ENCODE peak calls at places on chromosomes 1 and 21, in ten cellular contexts. One of them, this sample, is unnamed.

GRCh38 chr1:245654460-245655050 is 499.8 kb downstream of the KIF26B start:
- DNase-seq in SW480: no peak
- DNase-seq in NCI-H1694 treated with DMSO at 0.1 percent for 48 hours: no peak
- DNase-seq in stimulated activated CD8-positive, alpha-beta memory T cell treated with anti-CD3 and anti-CD28 coated beads, Interleukin-15, amount 100 ng/mL, for 24 hours: no peak
- DNase-seq in T follicular helper cell: no peak
- DNase-seq in prostate gland: no peak
- DNase-seq in stimulated activated CD4-positive, alpha-beta T cell treated with anti-CD3 and anti-CD28 coated beads, Interleukin-4, amount 100 ng/mL, for 48 hours: no peak
- DNase-seq in cardiac muscle cell: peak; percentile 13
- DNase-seq in pulmonary artery endothelial cell: no peak
- DNase-seq in lower leg skin: no peak
- DNase-seq in this sample: no peak

GRCh38 chr1:67530071-67530470 is 99.9 kb upstream of the SERBP1 start:
- DNase-seq in SW480: no peak
- DNase-seq in NCI-H1694 treated with DMSO at 0.1 percent for 48 hours: no peak
- DNase-seq in stimulated activated CD8-positive, alpha-beta memory T cell treated with anti-CD3 and anti-CD28 coated beads, Interleukin-15, amount 100 ng/mL, for 24 hours: no peak
- DNase-seq in T follicular helper cell: no peak
- DNase-seq in prostate gland: no peak
- DNase-seq in stimulated activated CD4-positive, alpha-beta T cell treated with anti-CD3 and anti-CD28 coated beads, Interleukin-4, amount 100 ng/mL, for 48 hours: no peak
- DNase-seq in cardiac muscle cell: no peak
- DNase-seq in pulmonary artery endothelial cell: no peak
- DNase-seq in lower leg skin: no peak
- DNase-seq in this sample: no peak

GRCh38 chr1:198122693-198123092 is 34.1 kb upstream of the NEK7 start:
- DNase-seq in SW480: no peak
- DNase-seq in NCI-H1694 treated with DMSO at 0.1 percent for 48 hours: no peak
- DNase-seq in stimulated activated CD8-positive, alpha-beta memory T cell treated with anti-CD3 and anti-CD28 coated beads, Interleukin-15, amount 100 ng/mL, for 24 hours: no peak
- DNase-seq in T follicular helper cell: no peak
- DNase-seq in prostate gland: no peak
- DNase-seq in stimulated activated CD4-positive, alpha-beta T cell treated with anti-CD3 and anti-CD28 coated beads, Interleukin-4, amount 100 ng/mL, for 48 hours: no peak
- DNase-seq in cardiac muscle cell: peak; percentile 43
- DNase-seq in pulmonary artery endothelial cell: no peak
- DNase-seq in lower leg skin: no peak
- DNase-seq in this sample: no peak

GRCh38 chr1:58780586-58781452 is 3.0 kb downstream of the JUN start:
- DNase-seq in SW480: peak; percentile 48
- DNase-seq in NCI-H1694 treated with DMSO at 0.1 percent for 48 hours: no peak
- DNase-seq in stimulated activated CD8-positive, alpha-beta memory T cell treated with anti-CD3 and anti-CD28 coated beads, Interleukin-15, amount 100 ng/mL, for 24 hours: no peak
- DNase-seq in T follicular helper cell: peak; percentile 27
- DNase-seq in prostate gland: peak; percentile 36
- DNase-seq in stimulated activated CD4-positive, alpha-beta T cell treated with anti-CD3 and anti-CD28 coated beads, Interleukin-4, amount 100 ng/mL, for 48 hours: no peak
- DNase-seq in cardiac muscle cell: peak; percentile 45
- DNase-seq in pulmonary artery endothelial cell: no peak
- DNase-seq in lower leg skin: no peak
- DNase-seq in this sample: no peak

GRCh38 chr1:173531069-173531693 is 54.0 kb downstream of the PRDX6 start:
- DNase-seq in SW480: no peak
- DNase-seq in NCI-H1694 treated with DMSO at 0.1 percent for 48 hours: no peak
- DNase-seq in stimulated activated CD8-positive, alpha-beta memory T cell treated with anti-CD3 and anti-CD28 coated beads, Interleukin-15, amount 100 ng/mL, for 24 hours: no peak
- DNase-seq in T follicular helper cell: no peak
- DNase-seq in prostate gland: no peak
- DNase-seq in stimulated activated CD4-positive, alpha-beta T cell treated with anti-CD3 and anti-CD28 coated beads, Interleukin-4, amount 100 ng/mL, for 48 hours: no peak
- DNase-seq in cardiac muscle cell: no peak
- DNase-seq in pulmonary artery endothelial cell: no peak
- DNase-seq in lower leg skin: no peak
- DNase-seq in this sample: no peak

GRCh38 chr1:165068716-165069115 is 287.8 kb downstream of the LMX1A start:
- DNase-seq in SW480: no peak
- DNase-seq in NCI-H1694 treated with DMSO at 0.1 percent for 48 hours: peak; percentile 22
- DNase-seq in stimulated activated CD8-positive, alpha-beta memory T cell treated with anti-CD3 and anti-CD28 coated beads, Interleukin-15, amount 100 ng/mL, for 24 hours: no peak
- DNase-seq in T follicular helper cell: no peak
- DNase-seq in prostate gland: no peak
- DNase-seq in stimulated activated CD4-positive, alpha-beta T cell treated with anti-CD3 and anti-CD28 coated beads, Interleukin-4, amount 100 ng/mL, for 48 hours: no peak
- DNase-seq in cardiac muscle cell: no peak
- DNase-seq in pulmonary artery endothelial cell: no peak
- DNase-seq in lower leg skin: no peak
- DNase-seq in this sample: no peak

GRCh38 chr1:157363660-157364140 is 188.6 kb downstream of the FCRL5 start:
- DNase-seq in SW480: peak; percentile 23
- DNase-seq in NCI-H1694 treated with DMSO at 0.1 percent for 48 hours: no peak
- DNase-seq in stimulated activated CD8-positive, alpha-beta memory T cell treated with anti-CD3 and anti-CD28 coated beads, Interleukin-15, amount 100 ng/mL, for 24 hours: no peak
- DNase-seq in T follicular helper cell: no peak
- DNase-seq in prostate gland: no peak
- DNase-seq in stimulated activated CD4-positive, alpha-beta T cell treated with anti-CD3 and anti-CD28 coated beads, Interleukin-4, amount 100 ng/mL, for 48 hours: no peak
- DNase-seq in cardiac muscle cell: peak; percentile 50
- DNase-seq in pulmonary artery endothelial cell: peak; percentile 15
- DNase-seq in lower leg skin: no peak
- DNase-seq in this sample: no peak

GRCh38 chr1:93601686-93602085 is 80.0 kb downstream of the BCAR3 start:
- DNase-seq in SW480: no peak
- DNase-seq in NCI-H1694 treated with DMSO at 0.1 percent for 48 hours: no peak
- DNase-seq in stimulated activated CD8-positive, alpha-beta memory T cell treated with anti-CD3 and anti-CD28 coated beads, Interleukin-15, amount 100 ng/mL, for 24 hours: no peak
- DNase-seq in T follicular helper cell: no peak
- DNase-seq in prostate gland: no peak
- DNase-seq in stimulated activated CD4-positive, alpha-beta T cell treated with anti-CD3 and anti-CD28 coated beads, Interleukin-4, amount 100 ng/mL, for 48 hours: no peak
- DNase-seq in cardiac muscle cell: no peak
- DNase-seq in pulmonary artery endothelial cell: no peak
- DNase-seq in lower leg skin: no peak
- DNase-seq in this sample: no peak

GRCh38 chr1:190754769-190755168 is 277.1 kb upstream of the BRINP3 start:
- DNase-seq in SW480: peak; percentile 0
- DNase-seq in NCI-H1694 treated with DMSO at 0.1 percent for 48 hours: peak; percentile 38
- DNase-seq in stimulated activated CD8-positive, alpha-beta memory T cell treated with anti-CD3 and anti-CD28 coated beads, Interleukin-15, amount 100 ng/mL, for 24 hours: no peak
- DNase-seq in T follicular helper cell: no peak
- DNase-seq in prostate gland: no peak
- DNase-seq in stimulated activated CD4-positive, alpha-beta T cell treated with anti-CD3 and anti-CD28 coated beads, Interleukin-4, amount 100 ng/mL, for 48 hours: no peak
- DNase-seq in cardiac muscle cell: peak; percentile 75
- DNase-seq in pulmonary artery endothelial cell: no peak
- DNase-seq in lower leg skin: no peak
- DNase-seq in this sample: no peak

GRCh38 chr1:162498442-162498785 is 796 bp downstream of the UHMK1 start:
- DNase-seq in SW480: no peak
- DNase-seq in NCI-H1694 treated with DMSO at 0.1 percent for 48 hours: no peak
- DNase-seq in stimulated activated CD8-positive, alpha-beta memory T cell treated with anti-CD3 and anti-CD28 coated beads, Interleukin-15, amount 100 ng/mL, for 24 hours: no peak
- DNase-seq in T follicular helper cell: no peak
- DNase-seq in prostate gland: no peak
- DNase-seq in stimulated activated CD4-positive, alpha-beta T cell treated with anti-CD3 and anti-CD28 coated beads, Interleukin-4, amount 100 ng/mL, for 48 hours: no peak
- DNase-seq in cardiac muscle cell: no peak
- DNase-seq in pulmonary artery endothelial cell: no peak
- DNase-seq in lower leg skin: no peak
- DNase-seq in this sample: no peak

GRCh38 chr1:25700124-25700523 is 83.5 kb downstream of the MAN1C1 start:
- DNase-seq in SW480: no peak
- DNase-seq in NCI-H1694 treated with DMSO at 0.1 percent for 48 hours: no peak
- DNase-seq in stimulated activated CD8-positive, alpha-beta memory T cell treated with anti-CD3 and anti-CD28 coated beads, Interleukin-15, amount 100 ng/mL, for 24 hours: no peak
- DNase-seq in T follicular helper cell: no peak
- DNase-seq in prostate gland: no peak
- DNase-seq in stimulated activated CD4-positive, alpha-beta T cell treated with anti-CD3 and anti-CD28 coated beads, Interleukin-4, amount 100 ng/mL, for 48 hours: no peak
- DNase-seq in cardiac muscle cell: peak; percentile 80
- DNase-seq in pulmonary artery endothelial cell: no peak
- DNase-seq in lower leg skin: peak; percentile 76
- DNase-seq in this sample: no peak

GRCh38 chr1:117802546-117803257 is 126.7 kb downstream of the GDAP2 start:
- DNase-seq in SW480: no peak
- DNase-seq in NCI-H1694 treated with DMSO at 0.1 percent for 48 hours: no peak
- DNase-seq in stimulated activated CD8-positive, alpha-beta memory T cell treated with anti-CD3 and anti-CD28 coated beads, Interleukin-15, amount 100 ng/mL, for 24 hours: no peak
- DNase-seq in T follicular helper cell: no peak
- DNase-seq in prostate gland: no peak
- DNase-seq in stimulated activated CD4-positive, alpha-beta T cell treated with anti-CD3 and anti-CD28 coated beads, Interleukin-4, amount 100 ng/mL, for 48 hours: no peak
- DNase-seq in cardiac muscle cell: no peak
- DNase-seq in pulmonary artery endothelial cell: no peak
- DNase-seq in lower leg skin: no peak
- DNase-seq in this sample: no peak

GRCh38 chr1:19096036-19096833 is 113.8 kb downstream of the UBR4 start:
- DNase-seq in SW480: peak; percentile 21
- DNase-seq in NCI-H1694 treated with DMSO at 0.1 percent for 48 hours: peak; percentile 5
- DNase-seq in stimulated activated CD8-positive, alpha-beta memory T cell treated with anti-CD3 and anti-CD28 coated beads, Interleukin-15, amount 100 ng/mL, for 24 hours: no peak
- DNase-seq in T follicular helper cell: no peak
- DNase-seq in prostate gland: peak; percentile 77
- DNase-seq in stimulated activated CD4-positive, alpha-beta T cell treated with anti-CD3 and anti-CD28 coated beads, Interleukin-4, amount 100 ng/mL, for 48 hours: no peak
- DNase-seq in cardiac muscle cell: peak; percentile 36
- DNase-seq in pulmonary artery endothelial cell: no peak
- DNase-seq in lower leg skin: no peak
- DNase-seq in this sample: no peak

GRCh38 chr1:150525348-150525747 is 9.8 kb downstream of the FALEC start:
- DNase-seq in SW480: no peak
- DNase-seq in NCI-H1694 treated with DMSO at 0.1 percent for 48 hours: no peak
- DNase-seq in stimulated activated CD8-positive, alpha-beta memory T cell treated with anti-CD3 and anti-CD28 coated beads, Interleukin-15, amount 100 ng/mL, for 24 hours: no peak
- DNase-seq in T follicular helper cell: no peak
- DNase-seq in prostate gland: no peak
- DNase-seq in stimulated activated CD4-positive, alpha-beta T cell treated with anti-CD3 and anti-CD28 coated beads, Interleukin-4, amount 100 ng/mL, for 48 hours: no peak
- DNase-seq in cardiac muscle cell: no peak
- DNase-seq in pulmonary artery endothelial cell: no peak
- DNase-seq in lower leg skin: no peak
- DNase-seq in this sample: no peak

GRCh38 chr1:58848818-58849411 is 65.1 kb upstream of the JUN start:
- DNase-seq in SW480: peak; percentile 81
- DNase-seq in NCI-H1694 treated with DMSO at 0.1 percent for 48 hours: peak; percentile 77
- DNase-seq in stimulated activated CD8-positive, alpha-beta memory T cell treated with anti-CD3 and anti-CD28 coated beads, Interleukin-15, amount 100 ng/mL, for 24 hours: no peak
- DNase-seq in T follicular helper cell: no peak
- DNase-seq in prostate gland: no peak
- DNase-seq in stimulated activated CD4-positive, alpha-beta T cell treated with anti-CD3 and anti-CD28 coated beads, Interleukin-4, amount 100 ng/mL, for 48 hours: no peak
- DNase-seq in cardiac muscle cell: peak; percentile 94
- DNase-seq in pulmonary artery endothelial cell: peak; percentile 95
- DNase-seq in lower leg skin: peak; percentile 47
- DNase-seq in this sample: no peak

GRCh38 chr1:154481058-154481457 is 21.0 kb upstream of the TDRD10 start:
- DNase-seq in SW480: no peak
- DNase-seq in NCI-H1694 treated with DMSO at 0.1 percent for 48 hours: peak; percentile 99
- DNase-seq in stimulated activated CD8-positive, alpha-beta memory T cell treated with anti-CD3 and anti-CD28 coated beads, Interleukin-15, amount 100 ng/mL, for 24 hours: no peak
- DNase-seq in T follicular helper cell: no peak
- DNase-seq in prostate gland: no peak
- DNase-seq in stimulated activated CD4-positive, alpha-beta T cell treated with anti-CD3 and anti-CD28 coated beads, Interleukin-4, amount 100 ng/mL, for 48 hours: no peak
- DNase-seq in cardiac muscle cell: no peak
- DNase-seq in pulmonary artery endothelial cell: no peak
- DNase-seq in lower leg skin: no peak
- DNase-seq in this sample: no peak

GRCh38 chr1:146021046-146021445 is 489 bp downstream of the HJV start:
- DNase-seq in SW480: no peak
- DNase-seq in NCI-H1694 treated with DMSO at 0.1 percent for 48 hours: no peak
- DNase-seq in stimulated activated CD8-positive, alpha-beta memory T cell treated with anti-CD3 and anti-CD28 coated beads, Interleukin-15, amount 100 ng/mL, for 24 hours: no peak
- DNase-seq in T follicular helper cell: no peak
- DNase-seq in prostate gland: no peak
- DNase-seq in stimulated activated CD4-positive, alpha-beta T cell treated with anti-CD3 and anti-CD28 coated beads, Interleukin-4, amount 100 ng/mL, for 48 hours: no peak
- DNase-seq in cardiac muscle cell: no peak
- DNase-seq in pulmonary artery endothelial cell: no peak
- DNase-seq in lower leg skin: no peak
- DNase-seq in this sample: no peak

GRCh38 chr1:165161130-165161529 is 195.4 kb downstream of the LMX1A start:
- DNase-seq in SW480: no peak
- DNase-seq in NCI-H1694 treated with DMSO at 0.1 percent for 48 hours: no peak
- DNase-seq in stimulated activated CD8-positive, alpha-beta memory T cell treated with anti-CD3 and anti-CD28 coated beads, Interleukin-15, amount 100 ng/mL, for 24 hours: no peak
- DNase-seq in T follicular helper cell: no peak
- DNase-seq in prostate gland: peak; percentile 15
- DNase-seq in stimulated activated CD4-positive, alpha-beta T cell treated with anti-CD3 and anti-CD28 coated beads, Interleukin-4, amount 100 ng/mL, for 48 hours: no peak
- DNase-seq in cardiac muscle cell: peak; percentile 17
- DNase-seq in pulmonary artery endothelial cell: no peak
- DNase-seq in lower leg skin: no peak
- DNase-seq in this sample: no peak

GRCh38 chr1:110945626-110946025 is 18.1 kb downstream of the LRIF1 start:
- DNase-seq in SW480: no peak
- DNase-seq in NCI-H1694 treated with DMSO at 0.1 percent for 48 hours: no peak
- DNase-seq in stimulated activated CD8-positive, alpha-beta memory T cell treated with anti-CD3 and anti-CD28 coated beads, Interleukin-15, amount 100 ng/mL, for 24 hours: no peak
- DNase-seq in T follicular helper cell: no peak
- DNase-seq in prostate gland: no peak
- DNase-seq in stimulated activated CD4-positive, alpha-beta T cell treated with anti-CD3 and anti-CD28 coated beads, Interleukin-4, amount 100 ng/mL, for 48 hours: no peak
- DNase-seq in cardiac muscle cell: no peak
- DNase-seq in pulmonary artery endothelial cell: no peak
- DNase-seq in lower leg skin: no peak
- DNase-seq in this sample: no peak

GRCh38 chr1:220451541-220451940 is 76.4 kb upstream of the MARK1 start:
- DNase-seq in SW480: peak; percentile 25
- DNase-seq in NCI-H1694 treated with DMSO at 0.1 percent for 48 hours: no peak
- DNase-seq in stimulated activated CD8-positive, alpha-beta memory T cell treated with anti-CD3 and anti-CD28 coated beads, Interleukin-15, amount 100 ng/mL, for 24 hours: no peak
- DNase-seq in T follicular helper cell: no peak
- DNase-seq in prostate gland: no peak
- DNase-seq in stimulated activated CD4-positive, alpha-beta T cell treated with anti-CD3 and anti-CD28 coated beads, Interleukin-4, amount 100 ng/mL, for 48 hours: no peak
- DNase-seq in cardiac muscle cell: no peak
- DNase-seq in pulmonary artery endothelial cell: no peak
- DNase-seq in lower leg skin: no peak
- DNase-seq in this sample: no peak

GRCh38 chr1:74748962-74749361 is 16.0 kb downstream of the TYW3 start:
- DNase-seq in SW480: no peak
- DNase-seq in NCI-H1694 treated with DMSO at 0.1 percent for 48 hours: no peak
- DNase-seq in stimulated activated CD8-positive, alpha-beta memory T cell treated with anti-CD3 and anti-CD28 coated beads, Interleukin-15, amount 100 ng/mL, for 24 hours: no peak
- DNase-seq in T follicular helper cell: no peak
- DNase-seq in prostate gland: no peak
- DNase-seq in stimulated activated CD4-positive, alpha-beta T cell treated with anti-CD3 and anti-CD28 coated beads, Interleukin-4, amount 100 ng/mL, for 48 hours: no peak
- DNase-seq in cardiac muscle cell: no peak
- DNase-seq in pulmonary artery endothelial cell: no peak
- DNase-seq in lower leg skin: no peak
- DNase-seq in this sample: no peak

GRCh38 chr1:54874079-54874830 is 12.7 kb downstream of the DHCR24 start:
- DNase-seq in SW480: no peak
- DNase-seq in NCI-H1694 treated with DMSO at 0.1 percent for 48 hours: no peak
- DNase-seq in stimulated activated CD8-positive, alpha-beta memory T cell treated with anti-CD3 and anti-CD28 coated beads, Interleukin-15, amount 100 ng/mL, for 24 hours: no peak
- DNase-seq in T follicular helper cell: no peak
- DNase-seq in prostate gland: no peak
- DNase-seq in stimulated activated CD4-positive, alpha-beta T cell treated with anti-CD3 and anti-CD28 coated beads, Interleukin-4, amount 100 ng/mL, for 48 hours: no peak
- DNase-seq in cardiac muscle cell: no peak
- DNase-seq in pulmonary artery endothelial cell: no peak
- DNase-seq in lower leg skin: no peak
- DNase-seq in this sample: no peak

GRCh38 chr1:99808391-99809115 is 41.6 kb upstream of the AGL start:
- DNase-seq in SW480: peak; percentile 85
- DNase-seq in NCI-H1694 treated with DMSO at 0.1 percent for 48 hours: peak; percentile 88
- DNase-seq in stimulated activated CD8-positive, alpha-beta memory T cell treated with anti-CD3 and anti-CD28 coated beads, Interleukin-15, amount 100 ng/mL, for 24 hours: no peak
- DNase-seq in T follicular helper cell: no peak
- DNase-seq in prostate gland: peak; percentile 58
- DNase-seq in stimulated activated CD4-positive, alpha-beta T cell treated with anti-CD3 and anti-CD28 coated beads, Interleukin-4, amount 100 ng/mL, for 48 hours: no peak
- DNase-seq in cardiac muscle cell: peak; percentile 96
- DNase-seq in pulmonary artery endothelial cell: peak; percentile 71
- DNase-seq in lower leg skin: peak; percentile 46
- DNase-seq in this sample: peak; percentile 16

GRCh38 chr1:23263380-23263887 is 46.1 kb upstream of the HTR1D start:
- DNase-seq in SW480: no peak
- DNase-seq in NCI-H1694 treated with DMSO at 0.1 percent for 48 hours: no peak
- DNase-seq in stimulated activated CD8-positive, alpha-beta memory T cell treated with anti-CD3 and anti-CD28 coated beads, Interleukin-15, amount 100 ng/mL, for 24 hours: no peak
- DNase-seq in T follicular helper cell: no peak
- DNase-seq in prostate gland: no peak
- DNase-seq in stimulated activated CD4-positive, alpha-beta T cell treated with anti-CD3 and anti-CD28 coated beads, Interleukin-4, amount 100 ng/mL, for 48 hours: no peak
- DNase-seq in cardiac muscle cell: no peak
- DNase-seq in pulmonary artery endothelial cell: no peak
- DNase-seq in lower leg skin: no peak
- DNase-seq in this sample: no peak

GRCh38 chr1:86762336-86762735 is 58.0 kb downstream of the SH3GLB1 start:
- DNase-seq in SW480: no peak
- DNase-seq in NCI-H1694 treated with DMSO at 0.1 percent for 48 hours: no peak
- DNase-seq in stimulated activated CD8-positive, alpha-beta memory T cell treated with anti-CD3 and anti-CD28 coated beads, Interleukin-15, amount 100 ng/mL, for 24 hours: no peak
- DNase-seq in T follicular helper cell: no peak
- DNase-seq in prostate gland: no peak
- DNase-seq in stimulated activated CD4-positive, alpha-beta T cell treated with anti-CD3 and anti-CD28 coated beads, Interleukin-4, amount 100 ng/mL, for 48 hours: no peak
- DNase-seq in cardiac muscle cell: no peak
- DNase-seq in pulmonary artery endothelial cell: no peak
- DNase-seq in lower leg skin: no peak
- DNase-seq in this sample: no peak

GRCh38 chr1:214310777-214311690 is 30.1 kb downstream of the SMYD2 start:
- DNase-seq in SW480: no peak
- DNase-seq in NCI-H1694 treated with DMSO at 0.1 percent for 48 hours: no peak
- DNase-seq in stimulated activated CD8-positive, alpha-beta memory T cell treated with anti-CD3 and anti-CD28 coated beads, Interleukin-15, amount 100 ng/mL, for 24 hours: no peak
- DNase-seq in T follicular helper cell: no peak
- DNase-seq in prostate gland: no peak
- DNase-seq in stimulated activated CD4-positive, alpha-beta T cell treated with anti-CD3 and anti-CD28 coated beads, Interleukin-4, amount 100 ng/mL, for 48 hours: no peak
- DNase-seq in cardiac muscle cell: no peak
- DNase-seq in pulmonary artery endothelial cell: no peak
- DNase-seq in lower leg skin: no peak
- DNase-seq in this sample: no peak

GRCh38 chr21:42389449-42389835 is 6.4 kb downstream of the TMPRSS3 start:
- DNase-seq in SW480: peak; percentile 96
- DNase-seq in NCI-H1694 treated with DMSO at 0.1 percent for 48 hours: no peak
- DNase-seq in stimulated activated CD8-positive, alpha-beta memory T cell treated with anti-CD3 and anti-CD28 coated beads, Interleukin-15, amount 100 ng/mL, for 24 hours: no peak
- DNase-seq in T follicular helper cell: no peak
- DNase-seq in prostate gland: peak; percentile 69
- DNase-seq in stimulated activated CD4-positive, alpha-beta T cell treated with anti-CD3 and anti-CD28 coated beads, Interleukin-4, amount 100 ng/mL, for 48 hours: no peak
- DNase-seq in cardiac muscle cell: no peak
- DNase-seq in pulmonary artery endothelial cell: no peak
- DNase-seq in lower leg skin: no peak
- DNase-seq in this sample: no peak

GRCh38 chr1:235553063-235553675 is 48.9 kb upstream of the B3GALNT2 start:
- DNase-seq in SW480: no peak
- DNase-seq in NCI-H1694 treated with DMSO at 0.1 percent for 48 hours: no peak
- DNase-seq in stimulated activated CD8-positive, alpha-beta memory T cell treated with anti-CD3 and anti-CD28 coated beads, Interleukin-15, amount 100 ng/mL, for 24 hours: no peak
- DNase-seq in T follicular helper cell: no peak
- DNase-seq in prostate gland: peak; percentile 66
- DNase-seq in stimulated activated CD4-positive, alpha-beta T cell treated with anti-CD3 and anti-CD28 coated beads, Interleukin-4, amount 100 ng/mL, for 48 hours: no peak
- DNase-seq in cardiac muscle cell: no peak
- DNase-seq in pulmonary artery endothelial cell: no peak
- DNase-seq in lower leg skin: no peak
- DNase-seq in this sample: no peak